ENCODE peak calls at places on chromosomes 4 and X, in seven cellular contexts. One of them, this sample, is unnamed.

GRCh38 chrX:26215869-26216268 is at the start of gene MAGEB5:
- DNase-seq in SK-N-SH: no peak
- DNase-seq in K562: no peak
- DNase-seq in HepG2: no peak
- DNase-seq in GM12878: no peak
- DNase-seq in H1: no peak
- DNase-seq in HCT116: no peak
- DNase-seq in this sample: no peak

GRCh38 chrX:130083656-130084382 is 26.5 kb downstream of the ELF4 start:
- DNase-seq in HepG2: no peak
- DNase-seq in K562: peak; percentile 40
- DNase-seq in SK-N-SH: no peak
- DNase-seq in GM12878: no peak
- DNase-seq in HCT116: no peak
- DNase-seq in H1: no peak
- DNase-seq in this sample: no peak

GRCh38 chrX:44025611-44026010 is 52.4 kb upstream of the NDP start:
- DNase-seq in HepG2: no peak
- DNase-seq in SK-N-SH: no peak
- DNase-seq in H1: no peak
- DNase-seq in GM12878: no peak
- DNase-seq in K562: no peak
- DNase-seq in HCT116: no peak
- DNase-seq in this sample: no peak

GRCh38 chr4:140839888-140840790 is 84.0 kb upstream of the TBC1D9 start:
- DNase-seq in H1: no peak
- DNase-seq in K562: no peak
- DNase-seq in HepG2: no peak
- DNase-seq in GM12878: no peak
- DNase-seq in SK-N-SH: no peak
- DNase-seq in HCT116: no peak
- DNase-seq in this sample: no peak

GRCh38 chrX:1529328-1529727 is 7.7 kb downstream of the P2RY8 start:
- DNase-seq in K562: no peak
- DNase-seq in H1: no peak
- DNase-seq in HCT116: no peak
- DNase-seq in SK-N-SH: no peak
- DNase-seq in HepG2: no peak
- DNase-seq in GM12878: no peak
- DNase-seq in this sample: no peak

GRCh38 chrX:107627792-107628661 is at the start of gene PRPS1:
- DNase-seq in HepG2: peak; percentile 89
- DNase-seq in H1: peak; percentile 83
- DNase-seq in HCT116: peak; percentile 88
- DNase-seq in K562: peak; percentile 96
- DNase-seq in SK-N-SH: peak; percentile 84
- DNase-seq in GM12878: peak; percentile 75
- DNase-seq in this sample: peak; percentile 21

GRCh38 chr4:100372432-100372831 is 145.4 kb downstream of the EMCN start:
- DNase-seq in GM12878: no peak
- DNase-seq in HCT116: no peak
- DNase-seq in H1: no peak
- DNase-seq in SK-N-SH: peak; percentile 3
- DNase-seq in HepG2: peak; percentile 1
- DNase-seq in K562: no peak
- DNase-seq in this sample: no peak

GRCh38 chr4:89572224-89572858 is 264.6 kb downstream of the SNCA start:
- DNase-seq in HCT116: no peak
- DNase-seq in GM12878: no peak
- DNase-seq in H1: no peak
- DNase-seq in SK-N-SH: no peak
- DNase-seq in HepG2: no peak
- DNase-seq in K562: no peak
- DNase-seq in this sample: no peak

GRCh38 chr4:148007303-148007702 is 275.4 kb downstream of the ARHGAP10 start:
- DNase-seq in GM12878: no peak
- DNase-seq in HepG2: no peak
- DNase-seq in HCT116: peak; percentile 72
- DNase-seq in H1: no peak
- DNase-seq in SK-N-SH: no peak
- DNase-seq in K562: peak; percentile 24
- DNase-seq in this sample: no peak

GRCh38 chr4:35541146-35541887 is 703.0 kb downstream of the ARAP2 start:
- DNase-seq in HCT116: no peak
- DNase-seq in HepG2: no peak
- DNase-seq in H1: no peak
- DNase-seq in SK-N-SH: peak; percentile 1
- DNase-seq in K562: no peak
- DNase-seq in GM12878: no peak
- DNase-seq in this sample: no peak

GRCh38 chrX:38704146-38704882 is 96.9 kb upstream of the MID1IP1 start:
- DNase-seq in HepG2: no peak
- DNase-seq in GM12878: no peak
- DNase-seq in HCT116: no peak
- DNase-seq in H1: no peak
- DNase-seq in SK-N-SH: no peak
- DNase-seq in K562: no peak
- DNase-seq in this sample: no peak

GRCh38 chr4:128322311-128322710 is 34.7 kb upstream of the PGRMC2 start:
- DNase-seq in K562: no peak
- DNase-seq in SK-N-SH: no peak
- DNase-seq in HCT116: no peak
- DNase-seq in H1: no peak
- DNase-seq in HepG2: peak; percentile 45
- DNase-seq in GM12878: no peak
- DNase-seq in this sample: no peak

GRCh38 chr4:41079871-41080565 is 134.3 kb downstream of the APBB2 start:
- DNase-seq in HepG2: no peak
- DNase-seq in GM12878: no peak
- DNase-seq in H1: no peak
- DNase-seq in K562: no peak
- DNase-seq in HCT116: no peak
- DNase-seq in SK-N-SH: no peak
- DNase-seq in this sample: no peak

GRCh38 chr4:105186701-105187158 is 40.1 kb downstream of the TET2 start:
- DNase-seq in K562: no peak
- DNase-seq in H1: no peak
- DNase-seq in HepG2: no peak
- DNase-seq in HCT116: no peak
- DNase-seq in SK-N-SH: no peak
- DNase-seq in GM12878: no peak
- DNase-seq in this sample: no peak

GRCh38 chrX:636971-637659 is 6.5 kb downstream of the SHOX start:
- DNase-seq in H1: no peak
- DNase-seq in HCT116: no peak
- DNase-seq in K562: no peak
- DNase-seq in SK-N-SH: no peak
- DNase-seq in GM12878: no peak
- DNase-seq in HepG2: no peak
- DNase-seq in this sample: no peak

GRCh38 chr4:184668511-184669114 is 19.1 kb downstream of the PRIMPOL start:
- DNase-seq in HCT116: no peak
- DNase-seq in SK-N-SH: no peak
- DNase-seq in K562: no peak
- DNase-seq in HepG2: no peak
- DNase-seq in GM12878: no peak
- DNase-seq in H1: no peak
- DNase-seq in this sample: no peak

GRCh38 chrX:134600714-134601113 is 57.6 kb downstream of the PLAC1 start:
- DNase-seq in GM12878: no peak
- DNase-seq in K562: no peak
- DNase-seq in H1: no peak
- DNase-seq in HepG2: no peak
- DNase-seq in HCT116: peak; percentile 46
- DNase-seq in SK-N-SH: no peak
- DNase-seq in this sample: no peak

GRCh38 chrX:11470231-11470630 is 177.0 kb downstream of the AMELX start:
- DNase-seq in H1: no peak
- DNase-seq in HepG2: no peak
- DNase-seq in HCT116: no peak
- DNase-seq in K562: no peak
- DNase-seq in GM12878: no peak
- DNase-seq in SK-N-SH: no peak
- DNase-seq in this sample: peak; percentile 30

GRCh38 chrX:69424161-69424560 is 80.0 kb upstream of the NALF2 start:
- DNase-seq in HepG2: peak; percentile 4
- DNase-seq in H1: no peak
- DNase-seq in SK-N-SH: peak; percentile 22
- DNase-seq in GM12878: no peak
- DNase-seq in HCT116: peak; percentile 2
- DNase-seq in K562: peak; percentile 8
- DNase-seq in this sample: peak; percentile 0

GRCh38 chrX:72107320-72107719 is 24.4 kb downstream of the RTL5 start:
- DNase-seq in GM12878: no peak
- DNase-seq in H1: no peak
- DNase-seq in SK-N-SH: peak; percentile 31
- DNase-seq in HepG2: no peak
- DNase-seq in HCT116: no peak
- DNase-seq in K562: no peak
- DNase-seq in this sample: no peak

GRCh38 chr4:144562019-144562740 is 83.8 kb upstream of the HHIP start:
- DNase-seq in HCT116: no peak
- DNase-seq in K562: no peak
- DNase-seq in HepG2: no peak
- DNase-seq in H1: peak; percentile 15
- DNase-seq in SK-N-SH: no peak
- DNase-seq in GM12878: no peak
- DNase-seq in this sample: no peak

GRCh38 chrX:18676470-18676869 is 4.6 kb upstream of the RS1 start:
- DNase-seq in K562: peak; percentile 48
- DNase-seq in H1: no peak
- DNase-seq in SK-N-SH: peak; percentile 41
- DNase-seq in HepG2: peak; percentile 46
- DNase-seq in HCT116: no peak
- DNase-seq in GM12878: no peak
- DNase-seq in this sample: no peak

GRCh38 chr4:178535939-178536579 is 1093.8 kb upstream of the AGA start:
- DNase-seq in SK-N-SH: no peak
- DNase-seq in H1: no peak
- DNase-seq in GM12878: no peak
- DNase-seq in HepG2: no peak
- DNase-seq in HCT116: no peak
- DNase-seq in K562: no peak
- DNase-seq in this sample: no peak

GRCh38 chrX:28876415-28876814 is 289.2 kb downstream of the IL1RAPL1 start:
- DNase-seq in HepG2: no peak
- DNase-seq in H1: no peak
- DNase-seq in K562: no peak
- DNase-seq in HCT116: no peak
- DNase-seq in SK-N-SH: no peak
- DNase-seq in GM12878: no peak
- DNase-seq in this sample: no peak

GRCh38 chr4:139849219-139849618 is 183.6 kb downstream of the MGST2 start:
- DNase-seq in SK-N-SH: peak; percentile 44
- DNase-seq in HepG2: peak; percentile 43
- DNase-seq in H1: no peak
- DNase-seq in K562: no peak
- DNase-seq in HCT116: no peak
- DNase-seq in GM12878: no peak
- DNase-seq in this sample: no peak

DNA sequence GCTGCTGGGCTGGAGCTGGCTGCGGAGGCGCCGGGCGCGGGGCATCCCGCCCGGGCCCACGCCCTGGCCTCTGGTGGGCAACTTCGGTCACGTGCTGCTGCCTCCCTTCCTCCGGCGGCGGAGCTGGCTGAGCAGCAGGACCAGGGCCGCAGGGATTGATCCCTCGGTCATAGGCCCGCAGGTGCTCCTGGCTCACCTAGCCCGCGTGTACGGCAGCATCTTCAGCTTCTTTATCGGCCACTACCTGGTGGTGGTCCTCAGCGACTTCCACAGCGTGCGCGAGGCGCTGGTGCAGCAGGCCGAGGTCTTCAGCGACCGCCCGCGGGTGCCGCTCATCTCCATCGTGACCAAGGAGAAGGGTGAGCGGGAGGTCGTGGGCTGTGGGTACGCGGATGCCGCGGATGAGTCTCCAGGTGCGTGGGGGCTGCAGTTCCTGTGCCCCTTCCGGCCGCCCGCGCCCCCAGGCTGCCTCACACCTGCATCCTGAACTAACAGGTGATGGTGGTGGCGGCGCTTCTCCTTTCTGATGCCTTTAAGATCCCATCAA is 499 bp downstream of the CYP2U1 start:
- DNase-seq in HCT116: no peak
- DNase-seq in SK-N-SH: no peak
- DNase-seq in GM12878: no peak
- DNase-seq in H1: no peak
- DNase-seq in K562: no peak
- DNase-seq in HepG2: no peak
- DNase-seq in this sample: no peak
- TF ChIP-seq JUND in HCT116: no peak
- TF ChIP-seq JUND in SK-N-SH: no peak
- TF ChIP-seq JUND in GM12878: no peak
- TF ChIP-seq JUND in H1: no peak
- TF ChIP-seq JUND in K562: no peak
- TF ChIP-seq JUND in HepG2: no peak
- TF ChIP-seq JUND in this sample: no peak

DNA sequence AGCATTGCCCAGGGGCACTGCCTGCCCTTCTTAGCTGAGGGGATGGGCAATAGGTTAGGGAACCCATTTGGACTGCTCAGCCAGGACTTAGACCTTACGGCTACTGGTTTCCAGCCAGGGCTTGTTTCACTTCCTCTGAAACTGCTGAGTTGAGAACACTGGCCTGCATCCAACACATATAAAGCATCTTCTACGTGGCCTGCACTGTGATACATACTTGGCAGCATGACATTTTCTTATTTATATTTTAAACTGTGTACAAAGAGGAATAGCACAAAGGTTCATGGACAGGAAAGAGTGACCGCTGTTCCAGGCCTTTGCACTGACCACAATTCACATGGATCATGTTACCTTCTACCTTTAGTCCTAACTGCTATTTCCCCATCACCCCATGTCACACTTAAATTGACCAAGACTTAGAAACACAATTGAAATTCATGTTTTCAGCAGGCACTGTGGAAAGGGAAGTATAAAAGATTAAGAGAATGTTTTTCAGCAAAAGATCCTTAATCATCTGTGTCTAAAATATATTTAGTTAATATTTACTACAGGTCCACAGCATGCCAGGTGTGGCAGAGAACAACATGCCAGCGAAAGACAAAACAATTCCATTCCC is 43.7 kb downstream of the NLGN4X start:
- DNase-seq in HCT116: no peak
- DNase-seq in HepG2: no peak
- DNase-seq in SK-N-SH: no peak
- DNase-seq in K562: no peak
- DNase-seq in GM12878: no peak
- DNase-seq in H1: no peak
- DNase-seq in this sample: peak; percentile 18
- TF ChIP-seq JUND in HCT116: no peak
- TF ChIP-seq JUND in HepG2: no peak
- TF ChIP-seq JUND in SK-N-SH: no peak
- TF ChIP-seq JUND in K562: no peak
- TF ChIP-seq JUND in GM12878: no peak
- TF ChIP-seq JUND in H1: no peak
- TF ChIP-seq JUND in this sample: no peak

GRCh38 chr4:16083217-16084191 is at the start of gene PROM1:
- DNase-seq in HCT116: peak; percentile 37
- DNase-seq in GM12878: no peak
- DNase-seq in K562: no peak
- DNase-seq in H1: no peak
- DNase-seq in SK-N-SH: peak; percentile 81
- DNase-seq in HepG2: peak; percentile 3
- DNase-seq in this sample: no peak
- TF ChIP-seq JUND in HCT116: no peak
- TF ChIP-seq JUND in GM12878: no peak
- TF ChIP-seq JUND in K562: no peak
- TF ChIP-seq JUND in H1: no peak
- TF ChIP-seq JUND in SK-N-SH: no peak
- TF ChIP-seq JUND in HepG2: no peak
- TF ChIP-seq JUND in this sample: no peak

GRCh38 chrX:23854945-23855344 is 52.8 kb downstream of the APOO start:
- DNase-seq in K562: no peak
- DNase-seq in HepG2: no peak
- DNase-seq in SK-N-SH: no peak
- DNase-seq in H1: no peak
- DNase-seq in HCT116: no peak
- DNase-seq in GM12878: no peak
- DNase-seq in this sample: no peak
- TF ChIP-seq JUND in K562: no peak
- TF ChIP-seq JUND in HepG2: no peak
- TF ChIP-seq JUND in SK-N-SH: no peak
- TF ChIP-seq JUND in H1: no peak
- TF ChIP-seq JUND in HCT116: no peak
- TF ChIP-seq JUND in GM12878: no peak
- TF ChIP-seq JUND in this sample: no peak